ENCODE peak calls at places on chromosomes 1 and 21, in ten cellular contexts. B is CD8-positive, alpha-beta memory T cell; F is hepatocyte; I is CD8-positive, alpha-beta T cell; J is PC-9; D is left lung; V is suprapubic skin; H is left ventricle myocardium inferior; Q is tibial artery; W is endodermal cell. M is an unnamed sample.

GRCh38 chr1:15965228-15965767 is 10.6 kb downstream of the ZBTB17 start:
- DNase-seq in B (no peak), F (no peak), I (no peak), J (no peak), D (no peak), V (no peak), H (no peak), Q (no peak), W (no peak), M (no peak)

GRCh38 chr1:8510041-8510823 is 192.3 kb downstream of the SLC45A1 start:
- DNase-seq in B (peak), F (peak), I (peak), J (no peak), D (no peak), V (no peak), H (no peak), Q (no peak), W (no peak), M (no peak)

GRCh38 chr1:245716561-245716960 is 561.8 kb downstream of the KIF26B start:
- DNase-seq in B (no peak), F (no peak), I (no peak), J (no peak), D (no peak), V (no peak), H (no peak), Q (no peak), W (no peak), M (no peak)

GRCh38 chr1:60699304-60699703 is 383.1 kb upstream of the NFIA start:
- DNase-seq in B (no peak), F (no peak), I (no peak), J (no peak), D (no peak), V (no peak), H (no peak), Q (no peak), W (no peak), M (no peak)

GRCh38 chr1:44652445-44653106 is 21.7 kb downstream of the TMEM53 start:
- DNase-seq in B (peak), F (peak), I (peak), J (peak), D (peak), V (peak), H (peak), Q (peak), W (peak), M (no peak)

GRCh38 chr1:81111818-81112217 is 688.9 kb upstream of the ADGRL2 start:
- DNase-seq in B (no peak), F (no peak), I (no peak), J (no peak), D (no peak), V (no peak), H (no peak), Q (no peak), W (no peak), M (no peak)

GRCh38 chr1:21664806-21665588 is 4.2 kb downstream of the RAP1GAP start:
- DNase-seq in B (no peak), F (no peak), I (no peak), J (no peak), D (no peak), V (peak), H (no peak), Q (peak), W (no peak), M (no peak)

GRCh38 chr1:115112496-115113375 is 23.4 kb upstream of the TSPAN2 start:
- DNase-seq in B (peak), F (peak), I (peak), J (no peak), D (no peak), V (no peak), H (no peak), Q (no peak), W (peak), M (no peak)

GRCh38 chr1:109763646-109764415 is at the start of gene EPS8L3:
- DNase-seq in B (no peak), F (peak), I (no peak), J (no peak), D (peak), V (peak), H (peak), Q (peak), W (no peak), M (peak)

GRCh38 chr1:32695098-32695904 is 7.3 kb downstream of the SYNC start:
- DNase-seq in B (no peak), F (no peak), I (no peak), J (peak), D (peak), V (peak), H (peak), Q (peak), W (peak), M (no peak)

GRCh38 chr1:93827128-93827527 is 51.9 kb downstream of the DNTTIP2 start:
- DNase-seq in B (no peak), F (no peak), I (no peak), J (peak), D (no peak), V (no peak), H (no peak), Q (no peak), W (no peak), M (no peak)

GRCh38 chr1:118185083-118185899 is at the start of gene SPAG17:
- DNase-seq in B (no peak), F (peak), I (no peak), J (no peak), D (peak), V (peak), H (peak), Q (peak), W (peak), M (no peak)

GRCh38 chr1:115665319-115665718 is 23.5 kb downstream of the VANGL1 start:
- DNase-seq in B (no peak), F (no peak), I (no peak), J (peak), D (no peak), V (no peak), H (no peak), Q (no peak), W (no peak), M (no peak)

GRCh38 chr1:150256193-150256548 is 1.4 kb upstream of the CA14 start:
- DNase-seq in B (no peak), F (no peak), I (no peak), J (no peak), D (no peak), V (no peak), H (no peak), Q (no peak), W (no peak), M (no peak)

GRCh38 chr1:204370176-204370575 is 10.4 kb upstream of the PLEKHA6 start:
- DNase-seq in B (no peak), F (no peak), I (no peak), J (no peak), D (no peak), V (no peak), H (no peak), Q (no peak), W (no peak), M (no peak)

GRCh38 chr1:53705446-53706096 is 33.4 kb downstream of the GLIS1 start:
- DNase-seq in B (no peak), F (no peak), I (no peak), J (no peak), D (no peak), V (peak), H (no peak), Q (no peak), W (no peak), M (no peak)

GRCh38 chr1:2019162-2019542 is at the start of gene GABRD:
- DNase-seq in B (no peak), F (peak), I (no peak), J (no peak), D (no peak), V (no peak), H (no peak), Q (no peak), W (no peak), M (no peak)

GRCh38 chr1:227883641-227884301 is 64.0 kb downstream of the WNT9A start:
- DNase-seq in B (no peak), F (no peak), I (no peak), J (no peak), D (no peak), V (no peak), H (no peak), Q (no peak), W (peak), M (no peak)

GRCh38 chr1:225896937-225897549 is 8.1 kb upstream of the LEFTY1 start:
- DNase-seq in B (peak), F (peak), I (peak), J (peak), D (no peak), V (no peak), H (no peak), Q (no peak), W (peak), M (no peak)

GRCh38 chr1:235999259-235999925 is 65.5 kb downstream of the NID1 start:
- DNase-seq in B (peak), F (no peak), I (peak), J (peak), D (no peak), V (no peak), H (no peak), Q (no peak), W (no peak), M (no peak)

GRCh38 chr1:197521118-197521739 is 253.2 kb downstream of the CRB1 start:
- DNase-seq in B (peak), F (peak), I (no peak), J (no peak), D (no peak), V (no peak), H (no peak), Q (no peak), W (peak), M (no peak)

GRCh38 chr1:39508266-39508665 is 16.8 kb downstream of the BMP8A start:
- DNase-seq in B (no peak), F (no peak), I (no peak), J (no peak), D (no peak), V (no peak), H (no peak), Q (no peak), W (no peak), M (no peak)

GRCh38 chr1:230977781-230978490 is 725 bp downstream of the TTC13 start:
- DNase-seq in B (peak), F (peak), I (peak), J (peak), D (no peak), V (peak), H (peak), Q (no peak), W (peak), M (no peak)

GRCh38 chr1:55071477-55071876 is 32.1 kb downstream of the PCSK9 start:
- DNase-seq in B (no peak), F (peak), I (no peak), J (no peak), D (no peak), V (no peak), H (no peak), Q (no peak), W (peak), M (no peak)

GRCh38 chr1:202861420-202862121 is 27.4 kb downstream of the RABIF start:
- DNase-seq in B (peak), F (peak), I (no peak), J (peak), D (peak), V (peak), H (peak), Q (peak), W (peak), M (peak)

GRCh38 chr1:32783851-32784250 is 33.3 kb downstream of the YARS1 start:
- DNase-seq in B (no peak), F (no peak), I (no peak), J (no peak), D (no peak), V (no peak), H (no peak), Q (no peak), W (no peak), M (no peak)

GRCh38 chr1:54988975-54989374 is 8.5 kb downstream of the TMEM61 start:
- DNase-seq in B (no peak), F (no peak), I (no peak), J (no peak), D (no peak), V (no peak), H (no peak), Q (no peak), W (no peak), M (peak)

GRCh38 chr1:155205035-155205434 is 2.7 kb downstream of the THBS3 start:
- DNase-seq in B (no peak), F (no peak), I (no peak), J (no peak), D (no peak), V (no peak), H (no peak), Q (no peak), W (no peak), M (no peak)

GRCh38 chr1:147833231-147833840 is 69.3 kb upstream of the GJA8 start:
- DNase-seq in B (no peak), F (peak), I (no peak), J (peak), D (no peak), V (no peak), H (no peak), Q (no peak), W (peak), M (peak)

GRCh38 chr21:27246741-27247140 is 279.9 kb upstream of the ADAMTS5 start:
- DNase-seq in B (no peak), F (no peak), I (no peak), J (no peak), D (no peak), V (no peak), H (no peak), Q (no peak), W (no peak), M (no peak)

GRCh38 chr1:168441745-168442144 is 102.1 kb downstream of the XCL2 start:
- DNase-seq in B (no peak), F (no peak), I (no peak), J (no peak), D (no peak), V (no peak), H (no peak), Q (no peak), W (no peak), M (no peak)

GRCh38 chr1:41919764-41920397 is 1.2 kb upstream of the HIVEP3 start:
- DNase-seq in B (peak), F (peak), I (peak), J (peak), D (peak), V (no peak), H (peak), Q (no peak), W (peak), M (no peak)

DNA sequence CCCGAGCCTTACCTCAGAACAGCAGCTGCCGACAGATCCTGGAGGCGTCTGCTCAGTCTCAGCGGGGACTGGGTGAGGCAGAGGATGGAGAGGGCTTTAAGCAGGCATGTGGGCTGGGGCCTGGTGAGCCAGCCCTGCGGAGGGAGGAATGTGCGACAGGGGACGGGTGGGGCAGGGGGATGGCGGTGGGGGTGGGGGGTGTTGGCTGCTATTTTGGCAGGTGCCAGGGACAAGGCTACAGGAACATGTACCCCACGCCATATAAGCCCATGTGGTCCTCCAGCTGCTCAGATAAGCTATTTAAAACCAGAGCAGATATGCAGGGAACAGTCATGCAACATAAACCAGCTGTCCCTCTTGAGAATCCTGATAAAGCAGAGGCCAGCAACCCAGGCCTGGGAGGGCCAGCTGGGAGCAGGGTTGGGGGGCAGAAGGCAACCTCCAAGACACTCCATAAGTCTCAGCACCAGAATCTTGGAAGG is at the start of gene TNNT2:
- DNase-seq in B (no peak), F (peak), I (no peak), J (no peak), D (no peak), V (no peak), H (peak), Q (no peak), W (no peak), M (no peak)
- H3K27ac ChIP-seq in B (no peak), F (no peak), I (no peak), J (no peak), D (no peak), V (no peak), H (peak), Q (no peak), W (peak), M (peak)

DNA sequence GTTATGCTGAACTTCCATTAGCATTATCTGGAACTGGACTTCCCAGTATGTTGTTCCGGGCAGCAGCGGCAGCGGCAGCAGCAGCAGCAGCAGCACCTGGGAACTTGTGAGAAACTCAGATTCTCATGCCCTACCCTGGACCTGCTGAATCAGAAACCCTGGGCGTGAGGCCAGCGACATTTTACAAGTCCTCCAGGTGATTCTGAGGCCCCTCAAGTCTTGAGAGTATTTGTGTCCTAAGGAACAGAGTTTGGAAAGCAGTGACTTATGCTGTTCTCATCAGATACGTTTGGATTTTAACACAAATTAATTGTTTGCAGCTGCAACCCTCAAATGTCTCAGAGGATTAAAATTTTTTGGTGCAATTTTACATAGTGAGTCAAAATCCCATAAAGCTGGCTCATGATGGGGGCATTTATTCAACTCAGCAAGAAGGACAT is 157.2 kb upstream of the KAZN start:
- DNase-seq in B (no peak), F (no peak), I (no peak), J (no peak), D (peak), V (no peak), H (no peak), Q (no peak), W (no peak), M (peak)
- H3K27ac ChIP-seq in B (no peak), F (no peak), I (no peak), J (no peak), D (no peak), V (no peak), H (no peak), Q (no peak), W (no peak), M (peak)

GRCh38 chr1:13763264-13763663 is 63.3 kb downstream of the PRDM2 start:
- DNase-seq in B (no peak), F (no peak), I (no peak), J (no peak), D (no peak), V (no peak), H (no peak), Q (no peak), W (no peak), M (no peak)
- H3K27ac ChIP-seq in B (no peak), F (no peak), I (no peak), J (no peak), D (no peak), V (no peak), H (no peak), Q (no peak), W (no peak), M (no peak)

GRCh38 chr1:45972621-45973020 is 159.8 kb downstream of the PIK3R3 start:
- DNase-seq in B (no peak), F (no peak), I (no peak), J (no peak), D (no peak), V (no peak), H (no peak), Q (no peak), W (no peak), M (no peak)

GRCh38 chr1:45971335-45971734 is 161.1 kb downstream of the PIK3R3 start:
- DNase-seq in B (no peak), F (no peak), I (no peak), J (no peak), D (no peak), V (no peak), H (no peak), Q (no peak), W (no peak), M (no peak)

GRCh38 chr1:45969866-45970265 is 162.6 kb downstream of the PIK3R3 start:
- DNase-seq in B (no peak), F (no peak), I (no peak), J (no peak), D (no peak), V (no peak), H (no peak), Q (no peak), W (no peak), M (no peak)

GRCh38 chr1:45973106-45973505 is 159.3 kb downstream of the PIK3R3 start:
- DNase-seq in B (no peak), F (peak), I (no peak), J (no peak), D (no peak), V (no peak), H (no peak), Q (no peak), W (no peak), M (no peak)

GRCh38 chr1:45971922-45972321 is 160.5 kb downstream of the PIK3R3 start:
- DNase-seq in B (no peak), F (no peak), I (no peak), J (no peak), D (no peak), V (no peak), H (no peak), Q (no peak), W (no peak), M (no peak)
- H3K27ac ChIP-seq in B (no peak), F (peak), I (no peak), J (no peak), D (no peak), V (no peak), H (no peak), Q (no peak), W (no peak), M (no peak)

DNA sequence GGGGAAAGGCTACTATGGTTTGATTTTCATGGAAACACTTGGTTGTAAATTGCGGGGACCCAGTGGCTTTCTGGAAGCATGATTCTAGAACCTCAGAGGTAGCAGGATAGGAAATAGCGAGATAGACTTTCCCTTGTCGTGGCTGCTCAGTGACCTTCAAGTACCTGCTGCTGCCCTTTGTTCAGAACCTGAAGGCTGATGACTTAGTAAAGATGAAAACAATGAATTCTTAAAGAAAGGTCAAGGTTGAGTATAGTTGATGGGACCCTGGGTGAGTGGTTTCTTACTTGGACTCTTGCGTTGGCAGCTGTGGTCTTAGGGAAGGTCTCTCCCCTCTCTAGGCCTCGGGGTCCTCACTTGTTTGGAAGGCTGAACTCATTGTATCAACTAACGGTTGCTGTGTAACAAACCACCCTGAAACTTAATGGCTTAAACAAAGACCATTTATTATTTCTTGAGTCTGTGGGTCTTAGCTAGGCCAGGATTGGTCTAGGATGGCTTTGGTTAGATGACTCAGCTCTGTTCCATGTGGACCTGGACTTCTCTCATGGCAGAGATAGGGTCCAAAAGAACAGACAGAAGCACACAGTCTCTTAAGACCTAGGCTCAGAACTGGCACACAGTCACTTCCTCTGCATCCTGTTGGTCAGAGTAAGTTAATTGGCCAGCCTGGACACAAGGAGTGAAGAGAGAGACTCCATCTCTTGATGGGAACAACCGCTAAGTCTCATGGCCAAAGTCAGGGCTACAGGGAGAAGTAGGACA is 89.2 kb upstream of the SELENON start:
- DNase-seq in B (no peak), F (no peak), I (no peak), J (no peak), D (no peak), V (no peak), H (no peak), Q (no peak), W (no peak), M (no peak)
- H3K27ac ChIP-seq in B (no peak), F (no peak), I (no peak), J (no peak), D (no peak), V (no peak), H (no peak), Q (no peak), W (no peak), M (no peak)

DNA sequence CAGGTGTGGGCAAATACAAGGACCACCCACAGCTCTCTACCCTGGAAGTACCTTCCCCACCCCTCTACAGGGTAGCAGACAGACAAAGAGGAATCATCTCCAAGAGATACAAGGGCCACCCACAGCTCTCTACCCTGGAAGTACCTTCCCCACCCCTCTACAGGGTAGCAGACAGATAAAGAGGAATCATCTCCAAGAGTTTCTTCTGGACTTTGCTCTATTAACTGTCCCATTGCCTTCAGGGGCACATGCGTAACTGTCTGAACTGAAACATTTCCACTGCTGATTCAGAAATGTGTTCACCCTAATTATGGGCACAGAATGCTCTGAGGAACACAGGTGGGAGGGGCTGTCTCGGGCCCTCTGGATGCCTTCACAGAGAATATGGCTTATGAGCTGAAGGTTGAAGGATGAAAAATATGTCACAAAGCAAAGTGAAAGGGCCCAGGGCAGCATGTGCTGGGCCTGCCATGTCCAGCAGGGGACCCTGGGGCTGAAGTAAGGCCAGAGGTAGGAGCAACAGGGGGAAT is 43.9 kb downstream of the ZNF281 start:
- DNase-seq in B (no peak), F (no peak), I (no peak), J (no peak), D (no peak), V (no peak), H (no peak), Q (no peak), W (peak), M (no peak)
- H3K27ac ChIP-seq in B (no peak), F (no peak), I (no peak), J (no peak), D (no peak), V (no peak), H (no peak), Q (no peak), W (no peak), M (no peak)